ENCODE peak calls at places on chromosomes 12 and 14, in ten cellular contexts. C, E, U, Q, Z, M, W, X, S and B are unnamed samples.

GRCh38 chr12:8987589-8988205 is 1.6 kb upstream of the KLRG1 start:
- ATAC-seq in E (peak), M (no peak), W (no peak), C (peak), Z (no peak), X (no peak), S (no peak), U (peak), Q (no peak), B (peak)

GRCh38 chr12:27229367-27229766 is 14.7 kb upstream of the STK38L start:
- ATAC-seq in W (no peak), C (no peak), E (peak), X (no peak), Z (no peak), S (no peak), U (no peak), Q (no peak), M (no peak), B (no peak)

GRCh38 chr14:69853774-69854173 is 25.4 kb upstream of the SMOC1 start:
- ATAC-seq in X (no peak), C (no peak), U (no peak), M (no peak), W (no peak), Z (no peak), E (no peak), S (no peak), Q (no peak), B (no peak)

GRCh38 chr14:90105756-90106155 is 44.0 kb downstream of the KCNK13 start:
- ATAC-seq in C (no peak), E (no peak), Q (no peak), Z (no peak), W (no peak), M (no peak), S (no peak), X (no peak), U (no peak), B (no peak)

GRCh38 chr12:54002915-54003339 is 3.0 kb downstream of the HOXC9 start:
- ATAC-seq in Z (no peak), W (no peak), M (no peak), S (no peak), Q (no peak), C (no peak), U (no peak), E (no peak), X (no peak), B (no peak)

GRCh38 chr12:53523131-53523530 is 15.8 kb upstream of the NPFF start:
- ATAC-seq in C (no peak), U (no peak), Q (no peak), X (no peak), S (no peak), Z (no peak), M (no peak), W (no peak), E (no peak), B (no peak)

GRCh38 chr14:71478542-71478941 is 453.7 kb upstream of the RGS6 start:
- ATAC-seq in U (no peak), Q (peak), M (no peak), S (peak), W (peak), E (peak), C (peak), Z (no peak), X (no peak), B (peak)

GRCh38 chr14:85572845-85573244 is 42.9 kb downstream of the FLRT2 start:
- ATAC-seq in Q (peak), X (peak), E (no peak), W (no peak), Z (no peak), M (peak), U (no peak), S (no peak), C (peak), B (peak)

GRCh38 chr12:32031109-32031508 is 71.9 kb downstream of the RESF1 start:
- ATAC-seq in Z (no peak), U (no peak), M (peak), C (no peak), W (peak), E (no peak), X (no peak), S (no peak), Q (peak), B (no peak)

GRCh38 chr14:49642163-49642562 is 7.1 kb upstream of the DNAAF2 start:
- ATAC-seq in U (no peak), Z (no peak), C (no peak), S (peak), E (no peak), Q (no peak), W (no peak), M (no peak), X (no peak), B (no peak)

GRCh38 chr12:59374783-59375182 is 221.0 kb upstream of the SLC16A7 start:
- ATAC-seq in M (no peak), Z (no peak), W (no peak), Q (no peak), C (no peak), S (no peak), E (no peak), X (no peak), U (no peak), B (no peak)

GRCh38 chr12:1995205-1995896 is 8.9 kb downstream of the DCP1B start:
- ATAC-seq in Z (no peak), U (no peak), S (peak), X (no peak), M (no peak), E (no peak), W (no peak), Q (peak), C (peak), B (peak)

GRCh38 chr12:118344829-118345228 is 27.9 kb downstream of the TAOK3 start:
- ATAC-seq in Z (no peak), Q (no peak), E (no peak), S (no peak), X (no peak), U (no peak), M (no peak), C (no peak), W (no peak), B (no peak)

GRCh38 chr12:116133609-116134214 is 143.8 kb downstream of the MED13L start:
- ATAC-seq in M (no peak), X (no peak), W (peak), E (no peak), C (no peak), Q (no peak), S (no peak), Z (no peak), U (no peak), B (no peak)

GRCh38 chr12:107875772-107876171 is 101.3 kb downstream of the ASCL4 start:
- ATAC-seq in C (no peak), E (no peak), Q (no peak), Z (no peak), U (no peak), M (no peak), S (no peak), X (no peak), W (no peak), B (no peak)

GRCh38 chr12:108804361-108804949 is 52.9 kb downstream of the SSH1 start:
- ATAC-seq in C (no peak), E (peak), S (peak), U (no peak), X (no peak), Z (no peak), M (peak), Q (peak), W (peak), B (peak)

GRCh38 chr12:89468648-89469326 is 55.8 kb downstream of the GALNT4 start:
- ATAC-seq in M (no peak), Z (no peak), C (peak), E (peak), S (no peak), U (peak), Q (no peak), W (no peak), X (no peak), B (peak)

GRCh38 chr12:78038541-78038940 is 207.8 kb downstream of the NAV3 start:
- ATAC-seq in U (no peak), Z (no peak), S (no peak), Q (no peak), C (no peak), E (no peak), W (no peak), M (no peak), X (no peak), B (no peak)

GRCh38 chr12:104669851-104670337 is 213.1 kb downstream of the CHST11 start:
- ATAC-seq in Z (no peak), S (no peak), M (no peak), W (peak), C (peak), X (no peak), U (peak), Q (peak), E (peak), B (no peak)

GRCh38 chr12:124720687-124721500 is 142.8 kb downstream of the SCARB1 start:
- ATAC-seq in M (peak), Z (peak), E (peak), Q (peak), U (no peak), S (peak), W (no peak), C (no peak), X (no peak), B (no peak)

GRCh38 chr12:104750061-104750460 is 208.0 kb downstream of the SLC41A2 start:
- ATAC-seq in S (peak), Z (peak), E (peak), M (no peak), Q (peak), X (peak), U (no peak), C (no peak), W (peak), B (peak)

GRCh38 chr14:21068521-21069387 is 1.4 kb upstream of the ARHGEF40 start:
- ATAC-seq in C (peak), U (peak), Z (peak), E (peak), M (peak), Q (peak), S (peak), W (peak), X (no peak), B (peak)

GRCh38 chr14:96861568-96862310 is 64.6 kb downstream of the VRK1 start:
- ATAC-seq in S (no peak), M (no peak), U (no peak), X (no peak), C (no peak), W (no peak), Q (no peak), E (no peak), Z (no peak), B (no peak)

GRCh38 chr12:110102255-110102654 is 21.9 kb upstream of the IFT81 start:
- ATAC-seq in W (peak), M (peak), Z (peak), C (peak), U (peak), X (no peak), Q (peak), E (peak), S (peak), B (peak)

GRCh38 chr14:75539562-75540478 is 17.6 kb downstream of the BATF start:
- ATAC-seq in Z (no peak), C (peak), Q (no peak), M (no peak), S (no peak), E (peak), U (peak), X (no peak), W (no peak), B (peak)

GRCh38 chr14:81005540-81006228 is 50.3 kb downstream of the TSHR start:
- ATAC-seq in C (no peak), Q (peak), U (no peak), Z (no peak), S (peak), E (no peak), X (no peak), M (no peak), W (no peak), B (peak)

GRCh38 chr14:73753043-73753886 is 39.1 kb upstream of the PNMA1 start:
- ATAC-seq in W (peak), X (no peak), C (peak), S (peak), U (peak), M (peak), E (peak), Q (peak), Z (no peak), B (peak)